ENCODE peak calls at places on chromosomes 16 and 17, in nine cellular contexts. C is effector memory CD4-positive, alpha-beta T cell; Z is GM12878; W is mammary epithelial cell; I is uterus; Y is cardiac muscle cell; D is hepatocyte; P is SK-N-SH; O is fibroblast of lung. M is an unnamed sample.

GRCh38 chr16:87076331-87076949 is 240.8 kb downstream of the C16orf95 start:
- DNase-seq in Z (no peak), D (no peak), O (no peak), Y (no peak), W (no peak), P (no peak), I (no peak), C (no peak), M (no peak)

GRCh38 chr16:54366005-54366634 is 79.5 kb upstream of the IRX3 start:
- DNase-seq in I (no peak), Z (no peak), C (no peak), W (no peak), Y (no peak), O (no peak), P (no peak), D (no peak), M (no peak)

GRCh38 chr16:21684199-21684598 is 20.4 kb downstream of the OTOA start:
- DNase-seq in P (peak; percentile 42), Z (no peak), C (no peak), Y (no peak), D (no peak), O (no peak), I (no peak), W (no peak), M (no peak)

GRCh38 chr17:19285218-19285900 is 48.2 kb downstream of the EPN2 start:
- DNase-seq in Z (no peak), P (no peak), I (no peak), W (no peak), D (no peak), O (no peak), C (no peak), Y (no peak), M (no peak)

GRCh38 chr17:39700148-39700987 is 504 bp downstream of the ERBB2 start:
- DNase-seq in C (no peak), D (peak; percentile 73), O (peak; percentile 25), Y (peak; percentile 71), P (no peak), I (no peak), W (peak; percentile 17), Z (no peak), M (no peak)

GRCh38 chr16:13997526-13997925 is 73.6 kb upstream of the MRTFB start:
- DNase-seq in C (no peak), W (no peak), D (no peak), Y (no peak), O (no peak), I (no peak), P (no peak), Z (no peak), M (no peak)

GRCh38 chr16:23920446-23920845 is 84.7 kb downstream of the PRKCB start:
- DNase-seq in Z (no peak), W (no peak), D (no peak), O (no peak), I (no peak), C (no peak), P (no peak), Y (no peak), M (no peak)

GRCh38 chr16:68230956-68231355 is 5.0 kb downstream of the ESRP2 start:
- DNase-seq in O (no peak), I (no peak), Z (no peak), C (no peak), P (no peak), D (no peak), W (no peak), Y (no peak), M (no peak)

GRCh38 chr17:57927048-57927723 is 28.0 kb downstream of the CUEDC1 start:
- DNase-seq in P (peak; percentile 45), O (peak; percentile 84), Y (no peak), I (no peak), W (peak; percentile 59), Z (no peak), D (no peak), C (no peak), M (peak; percentile 14)

GRCh38 chr17:27595208-27595607 is 35.8 kb upstream of the LGALS9 start:
- DNase-seq in P (no peak), C (no peak), D (no peak), O (no peak), I (no peak), Y (no peak), Z (no peak), W (no peak), M (no peak)

GRCh38 chr16:27761816-27762215 is 211.9 kb downstream of the KATNIP start:
- DNase-seq in Z (no peak), Y (no peak), O (no peak), P (no peak), D (no peak), W (no peak), I (no peak), C (no peak), M (no peak)

GRCh38 chr17:51046527-51047384 is 73.9 kb downstream of the SPAG9 start:
- DNase-seq in P (peak; percentile 84), D (peak; percentile 89), O (peak; percentile 98), W (peak; percentile 82), I (peak; percentile 89), C (no peak), Z (no peak), Y (peak; percentile 92), M (no peak)

GRCh38 chr16:23959069-23959800 is 123.5 kb downstream of the PRKCB start:
- DNase-seq in O (no peak), D (no peak), C (no peak), W (no peak), Y (no peak), Z (no peak), P (no peak), I (no peak), M (no peak)

GRCh38 chr17:77375108-77375507 is 234.3 kb downstream of the SEC14L1 start:
- DNase-seq in Z (no peak), I (peak; percentile 36), P (no peak), D (no peak), Y (no peak), C (no peak), W (no peak), O (no peak), M (no peak)

GRCh38 chr17:64319531-64319930 is 56.5 kb upstream of the TEX2 start:
- DNase-seq in P (no peak), C (no peak), Y (no peak), D (no peak), O (no peak), W (no peak), Z (no peak), I (no peak), M (no peak)
- H3K27ac ChIP-seq in P (no peak overlapping the region), C (no peak overlapping the region), Y (no peak overlapping the region), D (peak overlapping the region; percentile 76), O (no peak overlapping the region), W (no peak overlapping the region), Z (no peak overlapping the region), I (no peak overlapping the region), M (no peak overlapping the region)

GRCh38 chr17:12634789-12635414 is 30.8 kb upstream of the MYOCD start:
- DNase-seq in P (no peak), Z (no peak), Y (peak; percentile 46), D (no peak), W (no peak), I (no peak), C (no peak), O (no peak), M (no peak)
- H3K27ac ChIP-seq in P (no peak overlapping the region), Z (no peak overlapping the region), Y (peak overlapping the region; percentile 77), D (no peak overlapping the region), W (no peak overlapping the region), I (no peak overlapping the region), C (no peak overlapping the region), O (no peak overlapping the region), M (no peak overlapping the region)

GRCh38 chr17:49670002-49670401 is 7.9 kb downstream of the SPOP start:
- DNase-seq in C (no peak), Z (no peak), Y (no peak), I (no peak), P (no peak), O (no peak), W (no peak), D (no peak), M (no peak)

GRCh38 chr17:49667854-49668253 is 10.0 kb downstream of the SPOP start:
- DNase-seq in I (no peak), O (no peak), C (no peak), Z (no peak), D (no peak), P (no peak), W (no peak), Y (no peak), M (no peak)

GRCh38 chr17:49674507-49674906 is 3.4 kb downstream of the SPOP start:
- DNase-seq in I (no peak), D (no peak), C (no peak), Y (no peak), O (no peak), Z (no peak), W (no peak), P (no peak), M (no peak)

GRCh38 chr17:49676276-49676868 is 1.5 kb downstream of the SPOP start:
- DNase-seq in D (no peak), O (peak; percentile 32), Y (no peak), Z (peak; percentile 85), C (no peak), I (no peak), P (no peak), W (peak; percentile 41), M (no peak)

DNA sequence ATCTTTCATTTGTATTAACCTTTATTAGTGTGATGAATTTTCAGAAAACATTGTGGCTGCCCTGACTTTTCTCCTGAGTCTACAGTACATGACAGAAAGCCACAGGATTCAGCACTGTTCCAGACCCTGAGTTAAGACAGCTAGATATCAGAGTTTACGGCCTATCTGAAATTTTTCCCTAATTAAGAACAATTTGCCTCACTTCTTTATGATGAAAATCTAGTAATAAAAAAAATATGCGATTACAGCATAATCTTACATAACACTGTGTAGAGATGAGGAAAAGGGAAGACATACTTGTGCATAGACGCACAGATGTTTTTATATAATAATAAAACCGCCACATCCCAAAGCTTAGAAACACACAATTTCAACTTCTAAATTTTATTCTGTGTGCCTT is 7.3 kb downstream of the SPOP start:
- DNase-seq in Y (no peak), D (no peak), P (no peak), W (no peak), I (no peak), O (no peak), Z (no peak), C (no peak), M (no peak)
- H3K27ac ChIP-seq in Y (no peak overlapping the region), D (no peak overlapping the region), P (no peak overlapping the region), W (no peak overlapping the region), I (peak overlapping the region; percentile 71), O (no peak overlapping the region), Z (no peak overlapping the region), C (peak overlapping the region; percentile 18), M (no peak overlapping the region)

DNA sequence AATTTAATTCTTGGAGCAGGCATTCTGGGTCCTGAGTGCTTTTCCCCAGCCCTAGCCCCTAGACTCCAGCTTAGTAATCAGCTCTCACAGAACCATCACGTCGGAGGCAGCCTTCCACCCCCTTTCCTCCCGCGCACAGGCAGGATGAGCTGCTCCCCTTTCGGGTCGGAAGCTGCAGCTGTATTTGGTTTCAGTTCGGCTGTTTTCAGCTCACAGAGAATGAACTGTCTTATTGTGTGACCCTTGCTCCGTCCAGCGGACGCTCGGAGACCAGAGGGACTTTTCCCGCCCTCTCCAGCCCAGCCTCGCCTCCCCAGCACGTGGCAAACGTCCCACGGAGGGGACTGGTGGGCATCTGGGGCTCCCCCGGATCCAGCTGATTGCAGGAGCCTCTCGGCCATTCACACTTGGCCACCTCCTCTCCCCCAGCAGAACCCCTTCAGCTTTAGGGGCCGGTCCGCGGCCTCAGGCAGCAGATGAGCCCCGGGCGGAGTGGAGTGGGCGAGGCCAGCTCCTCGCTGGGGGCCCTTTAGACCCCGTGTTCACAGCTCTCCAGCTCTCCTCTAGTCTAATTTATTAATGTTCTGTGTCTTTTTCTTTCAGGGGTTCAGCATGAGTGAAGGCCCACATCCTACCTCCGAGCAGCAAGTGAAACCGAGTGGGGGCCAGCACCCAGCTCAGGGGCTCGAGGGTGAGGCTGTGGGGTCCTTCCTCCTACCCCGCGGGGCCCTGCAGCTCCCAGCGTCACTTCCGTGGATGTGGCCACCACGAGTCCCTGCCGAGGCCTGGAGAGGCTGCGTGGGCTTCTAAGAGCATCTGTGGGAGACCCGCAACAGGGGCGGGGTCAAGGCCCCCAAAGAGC is 863 bp upstream of the UTS2R start:
- DNase-seq in P (peak; percentile 51), I (no peak), O (no peak), Z (no peak), Y (no peak), W (no peak), C (no peak), D (no peak), M (no peak)
- H3K27ac ChIP-seq in P (no peak overlapping the region), I (no peak overlapping the region), O (no peak overlapping the region), Z (no peak overlapping the region), Y (no peak overlapping the region), W (no peak overlapping the region), C (no peak overlapping the region), D (no peak overlapping the region), M (no peak overlapping the region)